ENCODE peak calls at places on chromosome 19, in nine cellular contexts. One of them, this sample, is unnamed.

GRCh38 chr19:35767288-35768081 is 7.9 kb upstream of the ARHGAP33 start:
- DNase-seq in HFF-Myc: no peak
- DNase-seq in CD4-positive, alpha-beta T cell: no peak
- DNase-seq in GM10248: peak; percentile 28
- DNase-seq in nephron progenitor cell: peak; percentile 91
- DNase-seq in cardiac muscle cell: peak; percentile 82
- DNase-seq in AG04450: no peak
- DNase-seq in AG09319: no peak
- DNase-seq in heart right ventricle: no peak
- DNase-seq in this sample: no peak

GRCh38 chr19:31976775-31977536 is 368.5 kb upstream of the ZNF507 start:
- DNase-seq in heart right ventricle: no peak
- DNase-seq in CD4-positive, alpha-beta T cell: no peak
- DNase-seq in cardiac muscle cell: no peak
- DNase-seq in GM10248: no peak
- DNase-seq in HFF-Myc: no peak
- DNase-seq in nephron progenitor cell: no peak
- DNase-seq in AG09319: no peak
- DNase-seq in AG04450: no peak
- DNase-seq in this sample: no peak

GRCh38 chr19:29487432-29487831 is 38.4 kb upstream of the VSTM2B start:
- DNase-seq in GM10248: peak; percentile 2
- DNase-seq in CD4-positive, alpha-beta T cell: no peak
- DNase-seq in HFF-Myc: no peak
- DNase-seq in nephron progenitor cell: no peak
- DNase-seq in cardiac muscle cell: no peak
- DNase-seq in heart right ventricle: no peak
- DNase-seq in AG09319: no peak
- DNase-seq in AG04450: no peak
- DNase-seq in this sample: no peak

GRCh38 chr19:18473003-18473705 is 35.2 kb upstream of the ISYNA1 start:
- DNase-seq in nephron progenitor cell: no peak
- DNase-seq in HFF-Myc: no peak
- DNase-seq in GM10248: no peak
- DNase-seq in heart right ventricle: no peak
- DNase-seq in CD4-positive, alpha-beta T cell: no peak
- DNase-seq in AG09319: no peak
- DNase-seq in cardiac muscle cell: no peak
- DNase-seq in AG04450: no peak
- DNase-seq in this sample: no peak

GRCh38 chr19:50720181-50720920 is 749 bp upstream of the SHANK1 start:
- DNase-seq in AG04450: no peak
- DNase-seq in AG09319: no peak
- DNase-seq in cardiac muscle cell: no peak
- DNase-seq in nephron progenitor cell: peak; percentile 16
- DNase-seq in GM10248: no peak
- DNase-seq in heart right ventricle: no peak
- DNase-seq in CD4-positive, alpha-beta T cell: no peak
- DNase-seq in HFF-Myc: no peak
- DNase-seq in this sample: no peak

GRCh38 chr19:35673121-35673804 is 6.9 kb downstream of the UPK1A start:
- DNase-seq in cardiac muscle cell: peak; percentile 38
- DNase-seq in heart right ventricle: peak; percentile 20
- DNase-seq in AG04450: no peak
- DNase-seq in CD4-positive, alpha-beta T cell: peak; percentile 40
- DNase-seq in AG09319: no peak
- DNase-seq in HFF-Myc: peak; percentile 14
- DNase-seq in GM10248: peak; percentile 77
- DNase-seq in nephron progenitor cell: peak; percentile 55
- DNase-seq in this sample: no peak

GRCh38 chr19:14497347-14497921 is 1.5 kb upstream of the GIPC1 start:
- DNase-seq in AG09319: no peak
- DNase-seq in cardiac muscle cell: peak; percentile 33
- DNase-seq in GM10248: no peak
- DNase-seq in HFF-Myc: no peak
- DNase-seq in AG04450: no peak
- DNase-seq in heart right ventricle: peak; percentile 22
- DNase-seq in CD4-positive, alpha-beta T cell: no peak
- DNase-seq in nephron progenitor cell: no peak
- DNase-seq in this sample: no peak

GRCh38 chr19:33022472-33023116 is 42.1 kb downstream of the RHPN2 start:
- DNase-seq in heart right ventricle: no peak
- DNase-seq in AG09319: no peak
- DNase-seq in cardiac muscle cell: peak; percentile 24
- DNase-seq in CD4-positive, alpha-beta T cell: no peak
- DNase-seq in nephron progenitor cell: peak; percentile 23
- DNase-seq in AG04450: no peak
- DNase-seq in GM10248: no peak
- DNase-seq in HFF-Myc: no peak
- DNase-seq in this sample: no peak

GRCh38 chr19:54489341-54489740 is 13.3 kb upstream of the LAIR2 start:
- DNase-seq in AG09319: no peak
- DNase-seq in heart right ventricle: no peak
- DNase-seq in cardiac muscle cell: no peak
- DNase-seq in HFF-Myc: no peak
- DNase-seq in nephron progenitor cell: no peak
- DNase-seq in GM10248: no peak
- DNase-seq in AG04450: no peak
- DNase-seq in CD4-positive, alpha-beta T cell: no peak
- DNase-seq in this sample: no peak

GRCh38 chr19:3573162-3573857 is 566 bp downstream of the HMG20B start:
- DNase-seq in nephron progenitor cell: peak; percentile 54
- DNase-seq in heart right ventricle: peak; percentile 43
- DNase-seq in cardiac muscle cell: peak; percentile 46
- DNase-seq in AG04450: no peak
- DNase-seq in CD4-positive, alpha-beta T cell: no peak
- DNase-seq in GM10248: no peak
- DNase-seq in AG09319: no peak
- DNase-seq in HFF-Myc: no peak
- DNase-seq in this sample: no peak

GRCh38 chr19:1027020-1027952 is 878 bp downstream of the CNN2 start:
- DNase-seq in GM10248: no peak
- DNase-seq in nephron progenitor cell: no peak
- DNase-seq in CD4-positive, alpha-beta T cell: no peak
- DNase-seq in HFF-Myc: no peak
- DNase-seq in AG04450: no peak
- DNase-seq in AG09319: no peak
- DNase-seq in heart right ventricle: peak; percentile 22
- DNase-seq in cardiac muscle cell: no peak
- DNase-seq in this sample: no peak

GRCh38 chr19:13537454-13537853 is 31.2 kb upstream of the CACNA1A start:
- DNase-seq in heart right ventricle: no peak
- DNase-seq in GM10248: no peak
- DNase-seq in HFF-Myc: no peak
- DNase-seq in AG04450: no peak
- DNase-seq in AG09319: no peak
- DNase-seq in CD4-positive, alpha-beta T cell: no peak
- DNase-seq in nephron progenitor cell: peak; percentile 4
- DNase-seq in cardiac muscle cell: no peak
- DNase-seq in this sample: no peak

GRCh38 chr19:35168261-35168660 is 13.7 kb downstream of the FXYD5 start:
- DNase-seq in cardiac muscle cell: no peak
- DNase-seq in GM10248: no peak
- DNase-seq in CD4-positive, alpha-beta T cell: no peak
- DNase-seq in AG09319: no peak
- DNase-seq in AG04450: no peak
- DNase-seq in nephron progenitor cell: no peak
- DNase-seq in HFF-Myc: no peak
- DNase-seq in heart right ventricle: no peak
- DNase-seq in this sample: no peak

GRCh38 chr19:44644391-44645016 is 794 bp downstream of the PVR start:
- DNase-seq in CD4-positive, alpha-beta T cell: no peak
- DNase-seq in GM10248: no peak
- DNase-seq in nephron progenitor cell: peak; percentile 41
- DNase-seq in AG09319: no peak
- DNase-seq in AG04450: no peak
- DNase-seq in cardiac muscle cell: peak; percentile 23
- DNase-seq in HFF-Myc: no peak
- DNase-seq in heart right ventricle: no peak
- DNase-seq in this sample: no peak

GRCh38 chr19:45478454-45479238 is 10.8 kb downstream of the FOSB start:
- DNase-seq in nephron progenitor cell: peak; percentile 88
- DNase-seq in cardiac muscle cell: peak; percentile 93
- DNase-seq in AG04450: peak; percentile 86
- DNase-seq in GM10248: peak; percentile 79
- DNase-seq in HFF-Myc: peak; percentile 89
- DNase-seq in CD4-positive, alpha-beta T cell: peak; percentile 89
- DNase-seq in heart right ventricle: peak; percentile 80
- DNase-seq in AG09319: peak; percentile 90
- DNase-seq in this sample: peak; percentile 87

GRCh38 chr19:44757735-44758505 is 9.4 kb downstream of the BCL3 start:
- DNase-seq in HFF-Myc: no peak
- DNase-seq in AG09319: no peak
- DNase-seq in AG04450: no peak
- DNase-seq in GM10248: no peak
- DNase-seq in CD4-positive, alpha-beta T cell: no peak
- DNase-seq in heart right ventricle: peak; percentile 87
- DNase-seq in nephron progenitor cell: peak; percentile 77
- DNase-seq in cardiac muscle cell: peak; percentile 90
- DNase-seq in this sample: no peak

GRCh38 chr19:39263912-39264305 is 4.3 kb upstream of the IFNL2 start:
- DNase-seq in HFF-Myc: no peak
- DNase-seq in heart right ventricle: no peak
- DNase-seq in AG09319: no peak
- DNase-seq in cardiac muscle cell: no peak
- DNase-seq in AG04450: no peak
- DNase-seq in nephron progenitor cell: no peak
- DNase-seq in CD4-positive, alpha-beta T cell: no peak
- DNase-seq in GM10248: no peak
- DNase-seq in this sample: no peak

GRCh38 chr19:55626350-55626749 is 2.0 kb upstream of the ZNF784 start:
- DNase-seq in heart right ventricle: no peak
- DNase-seq in cardiac muscle cell: no peak
- DNase-seq in HFF-Myc: no peak
- DNase-seq in GM10248: no peak
- DNase-seq in AG04450: no peak
- DNase-seq in nephron progenitor cell: no peak
- DNase-seq in CD4-positive, alpha-beta T cell: no peak
- DNase-seq in AG09319: no peak
- DNase-seq in this sample: no peak

GRCh38 chr19:55623130-55623868 is 1.1 kb downstream of the ZNF784 start:
- DNase-seq in heart right ventricle: no peak
- DNase-seq in AG09319: no peak
- DNase-seq in HFF-Myc: no peak
- DNase-seq in cardiac muscle cell: no peak
- DNase-seq in AG04450: no peak
- DNase-seq in CD4-positive, alpha-beta T cell: no peak
- DNase-seq in GM10248: no peak
- DNase-seq in nephron progenitor cell: no peak
- DNase-seq in this sample: no peak

GRCh38 chr19:55622242-55622969 is 2.0 kb downstream of the ZNF784 start:
- DNase-seq in heart right ventricle: no peak
- DNase-seq in GM10248: no peak
- DNase-seq in cardiac muscle cell: no peak
- DNase-seq in nephron progenitor cell: no peak
- DNase-seq in CD4-positive, alpha-beta T cell: no peak
- DNase-seq in AG04450: no peak
- DNase-seq in HFF-Myc: no peak
- DNase-seq in AG09319: no peak
- DNase-seq in this sample: no peak

GRCh38 chr19:55624109-55625003 is at the start of gene ZNF784:
- DNase-seq in heart right ventricle: peak; percentile 95
- DNase-seq in AG04450: peak; percentile 81
- DNase-seq in CD4-positive, alpha-beta T cell: peak; percentile 94
- DNase-seq in HFF-Myc: peak; percentile 67
- DNase-seq in AG09319: peak; percentile 86
- DNase-seq in nephron progenitor cell: peak; percentile 98
- DNase-seq in cardiac muscle cell: peak; percentile 98
- DNase-seq in GM10248: peak; percentile 94
- DNase-seq in this sample: peak; percentile 93

GRCh38 chr19:55625004-55625326 is 599 bp upstream of the ZNF784 start:
- DNase-seq in HFF-Myc: no peak
- DNase-seq in nephron progenitor cell: no peak
- DNase-seq in CD4-positive, alpha-beta T cell: no peak
- DNase-seq in AG04450: no peak
- DNase-seq in cardiac muscle cell: no peak
- DNase-seq in GM10248: no peak
- DNase-seq in heart right ventricle: no peak
- DNase-seq in AG09319: no peak
- DNase-seq in this sample: no peak
- TF ChIP-seq CTCF in HFF-Myc: no peak
- TF ChIP-seq CTCF in nephron progenitor cell: no peak
- TF ChIP-seq CTCF in CD4-positive, alpha-beta T cell: no peak
- TF ChIP-seq CTCF in AG04450: no peak
- TF ChIP-seq CTCF in cardiac muscle cell: no peak
- TF ChIP-seq CTCF in GM10248: no peak
- TF ChIP-seq CTCF in heart right ventricle: no peak
- TF ChIP-seq CTCF in AG09319: no peak
- TF ChIP-seq CTCF in this sample: no peak

GRCh38 chr19:40270362-40271089 is 14.6 kb downstream of the AKT2 start:
- DNase-seq in GM10248: no peak
- DNase-seq in nephron progenitor cell: no peak
- DNase-seq in AG09319: no peak
- DNase-seq in HFF-Myc: no peak
- DNase-seq in heart right ventricle: no peak
- DNase-seq in cardiac muscle cell: no peak
- DNase-seq in CD4-positive, alpha-beta T cell: no peak
- DNase-seq in AG04450: no peak
- DNase-seq in this sample: no peak
- TF ChIP-seq CTCF in GM10248: no peak
- TF ChIP-seq CTCF in nephron progenitor cell: no peak
- TF ChIP-seq CTCF in AG09319: no peak
- TF ChIP-seq CTCF in HFF-Myc: no peak
- TF ChIP-seq CTCF in heart right ventricle: no peak
- TF ChIP-seq CTCF in cardiac muscle cell: no peak
- TF ChIP-seq CTCF in CD4-positive, alpha-beta T cell: no peak
- TF ChIP-seq CTCF in AG04450: no peak
- TF ChIP-seq CTCF in this sample: no peak

GRCh38 chr19:48720613-48721296 is 1.2 kb upstream of the MAMSTR start:
- DNase-seq in nephron progenitor cell: peak; percentile 96
- DNase-seq in heart right ventricle: peak; percentile 97
- DNase-seq in HFF-Myc: peak; percentile 97
- DNase-seq in cardiac muscle cell: peak; percentile 100
- DNase-seq in GM10248: peak; percentile 96
- DNase-seq in AG04450: peak; percentile 98
- DNase-seq in CD4-positive, alpha-beta T cell: peak; percentile 86
- DNase-seq in AG09319: peak; percentile 97
- DNase-seq in this sample: peak; percentile 95
- TF ChIP-seq CTCF in nephron progenitor cell: no peak
- TF ChIP-seq CTCF in heart right ventricle: no peak
- TF ChIP-seq CTCF in HFF-Myc: no peak
- TF ChIP-seq CTCF in cardiac muscle cell: no peak
- TF ChIP-seq CTCF in GM10248: no peak
- TF ChIP-seq CTCF in AG04450: peak; percentile 10
- TF ChIP-seq CTCF in CD4-positive, alpha-beta T cell: no peak
- TF ChIP-seq CTCF in AG09319: no peak
- TF ChIP-seq CTCF in this sample: no peak

DNA sequence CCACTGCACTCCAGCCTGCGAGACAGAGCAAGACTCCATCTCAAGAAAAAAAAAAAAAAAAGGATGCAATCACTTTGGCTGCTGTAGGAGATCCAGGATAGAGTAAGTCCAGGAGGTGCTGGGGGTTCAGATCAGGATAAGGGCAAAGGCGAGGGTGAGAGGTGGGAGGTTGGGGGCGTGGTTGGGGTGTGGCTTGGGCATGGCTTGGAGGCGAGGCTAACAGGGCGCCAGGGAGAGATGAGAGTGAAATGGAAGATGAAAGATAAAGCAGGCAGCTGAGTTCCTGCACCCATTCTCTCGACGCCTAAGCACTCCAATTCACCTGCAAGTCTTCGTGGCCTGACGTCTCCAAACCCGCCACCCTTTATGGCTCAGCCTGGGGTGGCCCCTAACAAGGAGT is 25.0 kb upstream of the ZNRF4 start:
- DNase-seq in AG09319: no peak
- DNase-seq in heart right ventricle: no peak
- DNase-seq in AG04450: no peak
- DNase-seq in HFF-Myc: no peak
- DNase-seq in cardiac muscle cell: no peak
- DNase-seq in nephron progenitor cell: peak; percentile 27
- DNase-seq in CD4-positive, alpha-beta T cell: no peak
- DNase-seq in GM10248: no peak
- DNase-seq in this sample: no peak
- TF ChIP-seq CTCF in AG09319: no peak
- TF ChIP-seq CTCF in heart right ventricle: no peak
- TF ChIP-seq CTCF in AG04450: no peak
- TF ChIP-seq CTCF in HFF-Myc: no peak
- TF ChIP-seq CTCF in cardiac muscle cell: no peak
- TF ChIP-seq CTCF in nephron progenitor cell: no peak
- TF ChIP-seq CTCF in CD4-positive, alpha-beta T cell: no peak
- TF ChIP-seq CTCF in GM10248: no peak
- TF ChIP-seq CTCF in this sample: no peak

This sample was measured in CD14-positive monocyte.